ENCODE peak calls at places on chromosome 21, in five cellular contexts. W is thoracic aorta, B is transverse colon, T is AG04450, Y is pancreas. I is an unnamed sample. For H3K27me3, the result is how much of the 10 kb centered on the place peaks cover.

GRCh38 chr21:9737871-9738520 is 783.4 kb upstream of the TPTE start:
- DNase-seq in W (no peak), B (no peak), T (no peak), Y (no peak), I (no peak)

GRCh38 chr21:41899431-41900202 is 20.5 kb upstream of the PRDM15 start:
- DNase-seq in W (no peak), B (no peak), T (no peak), Y (no peak), I (no peak)

GRCh38 chr21:21971384-21971783 is 973.2 kb downstream of the NCAM2 start:
- DNase-seq in W (no peak), B (no peak), T (no peak), Y (no peak), I (no peak)

GRCh38 chr21:19463966-19464365 is 1060.4 kb upstream of the TMPRSS15 start:
- DNase-seq in W (no peak), B (no peak), T (no peak), Y (no peak), I (no peak)

GRCh38 chr21:21146587-21147373 is 148.6 kb downstream of the NCAM2 start:
- DNase-seq in W (no peak), B (no peak), T (no peak), Y (no peak), I (no peak)

GRCh38 chr21:16605588-16605987 is 875.8 kb downstream of the USP25 start:
- DNase-seq in W (no peak), B (no peak), T (no peak), Y (no peak), I (peak)

GRCh38 chr21:29586696-29587095 is 288.0 kb downstream of the BACH1 start:
- DNase-seq in W (no peak), B (no peak), T (no peak), Y (no peak), I (no peak)

GRCh38 chr21:34091607-34092006 is 18.2 kb downstream of the MRPS6 start:
- DNase-seq in W (no peak), B (no peak), T (no peak), Y (no peak), I (no peak)

GRCh38 chr21:22343721-22344120 is 1345.5 kb downstream of the NCAM2 start:
- DNase-seq in W (no peak), B (no peak), T (no peak), Y (no peak), I (no peak)

GRCh38 chr21:14321042-14321441 is 61.9 kb downstream of the HSPA13 start:
- DNase-seq in W (no peak), B (no peak), T (no peak), Y (no peak), I (no peak)

GRCh38 chr21:18940791-18941190 is 537.2 kb upstream of the TMPRSS15 start:
- DNase-seq in W (no peak), B (no peak), T (no peak), Y (no peak), I (no peak)

GRCh38 chr21:14763695-14764064 is 217.6 kb upstream of the SAMSN1 start:
- DNase-seq in W (no peak), B (no peak), T (no peak), Y (no peak), I (no peak)

GRCh38 chr21:32411366-32412161 is 942 bp upstream of the EVA1C start:
- DNase-seq in W (peak), B (peak), T (no peak), Y (peak), I (peak)

GRCh38 chr21:37767984-37768383 is 148.3 kb downstream of the KCNJ6 start:
- DNase-seq in W (no peak), B (no peak), T (no peak), Y (no peak), I (peak)

GRCh38 chr21:35216966-35217365 is 167.9 kb upstream of the RUNX1 start:
- DNase-seq in W (no peak), B (no peak), T (no peak), Y (no peak), I (no peak)

GRCh38 chr21:29114765-29115164 is 15.7 kb upstream of the MAP3K7CL start:
- DNase-seq in W (no peak), B (no peak), T (peak), Y (no peak), I (peak)

GRCh38 chr21:17610862-17611261 is 1.8 kb downstream of the BTG3 start:
- DNase-seq in W (no peak), B (peak), T (no peak), Y (peak), I (no peak)

GRCh38 chr21:14759285-14759684 is 213.2 kb upstream of the SAMSN1 start:
- DNase-seq in W (no peak), B (no peak), T (no peak), Y (no peak), I (no peak)

GRCh38 chr21:24941316-24942185 is 665.7 kb downstream of the MRPL39 start:
- DNase-seq in W (no peak), B (no peak), T (no peak), Y (no peak), I (peak)

GRCh38 chr21:25565272-25566199 is 41.7 kb downstream of the MRPL39 start:
- DNase-seq in W (no peak), B (no peak), T (no peak), Y (no peak), I (no peak)

GRCh38 chr21:17793675-17794123 is 25.5 kb downstream of the C21orf91 start:
- DNase-seq in W (no peak), B (no peak), T (peak), Y (no peak), I (peak)

GRCh38 chr21:28885853-28886177 is 106.9 kb downstream of the LTN1 start:
- DNase-seq in W (no peak), B (no peak), T (no peak), Y (no peak), I (no peak)

GRCh38 chr21:35268261-35268660 is 219.2 kb upstream of the RUNX1 start:
- DNase-seq in W (no peak), B (no peak), T (no peak), Y (no peak), I (no peak)

GRCh38 chr21:19553930-19554615 is 1150.5 kb upstream of the TMPRSS15 start:
- DNase-seq in W (no peak), B (no peak), T (no peak), Y (no peak), I (no peak)

GRCh38 chr21:35256468-35256988 is 207.4 kb upstream of the RUNX1 start:
- DNase-seq in W (peak), B (peak), T (peak), Y (peak), I (peak)

GRCh38 chr21:33047231-33047630 is 21.5 kb downstream of the OLIG2 start:
- DNase-seq in W (no peak), B (no peak), T (peak), Y (no peak), I (peak)

GRCh38 chr21:45009616-45010015 is 64.8 kb upstream of the ADARB1 start:
- DNase-seq in W (no peak), B (no peak), T (no peak), Y (no peak), I (no peak)
- H3K27me3 ChIP-seq in W (under half), B (under half), T (under half), Y (under half), I (under half)

DNA sequence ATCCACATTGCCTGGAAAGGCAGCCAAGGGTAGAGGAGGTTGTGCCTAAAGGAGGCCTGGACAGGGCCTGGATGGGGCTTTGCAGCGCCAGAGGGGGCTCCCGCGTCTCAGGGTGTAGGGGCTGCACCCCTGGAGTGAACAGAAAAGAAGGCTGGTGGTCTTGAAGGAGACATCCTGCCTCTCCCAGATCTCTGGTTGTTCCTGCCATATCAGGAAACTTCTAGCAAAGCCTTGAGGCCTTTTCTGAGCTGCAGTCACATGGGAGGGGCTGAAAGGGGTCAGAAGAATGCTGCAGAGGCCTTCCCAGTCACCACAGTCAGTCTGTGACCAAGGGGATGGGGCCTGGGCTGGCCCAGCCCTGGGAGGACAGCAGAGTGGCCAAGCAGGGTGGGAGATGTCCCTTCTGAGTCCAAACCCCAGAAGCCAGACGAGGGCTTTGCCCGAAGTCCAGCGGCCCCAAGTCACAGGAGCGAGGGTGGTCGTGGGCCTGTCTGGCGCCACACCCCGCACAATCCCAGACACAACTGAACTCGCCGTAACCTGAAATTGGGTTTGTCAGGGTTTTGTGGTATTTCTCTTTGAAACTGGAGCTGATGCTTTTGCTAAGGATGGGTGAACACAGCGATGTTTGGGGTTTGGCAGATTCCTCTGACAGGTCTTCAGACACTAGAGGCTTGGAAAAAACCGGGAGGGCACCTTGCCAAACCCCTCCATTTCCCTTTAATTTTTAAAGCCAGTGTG is 29.6 kb downstream of the SIM2 start:
- DNase-seq in W (no peak), B (no peak), T (no peak), Y (no peak), I (no peak)
- H3K27me3 ChIP-seq in W (under half), B (under half), T (half or more), Y (under half), I (under half)

GRCh38 chr21:36699546-36700294 is 805 bp downstream of the SIM2 start:
- DNase-seq in W (no peak), B (no peak), T (no peak), Y (no peak), I (no peak)
- H3K27me3 ChIP-seq in W (under half), B (half or more), T (half or more), Y (half or more), I (half or more)

DNA sequence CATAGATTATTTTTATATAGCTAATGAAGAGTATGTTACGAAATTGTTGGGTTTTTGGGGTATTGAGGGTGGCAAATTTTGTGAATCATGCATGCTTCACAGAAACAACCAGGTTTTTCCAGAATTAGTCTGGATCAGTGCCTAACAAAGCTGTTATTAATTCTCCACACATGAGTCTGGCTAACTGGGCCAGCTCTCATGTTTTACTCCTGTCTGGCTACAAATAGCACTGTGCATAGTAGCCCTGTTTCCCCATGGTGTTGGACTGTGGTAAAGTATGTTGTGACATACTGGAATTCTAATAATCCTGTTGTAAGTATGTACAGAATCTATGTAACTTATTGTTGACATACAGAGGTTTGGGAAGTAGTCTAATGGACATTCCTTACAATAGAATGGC is 35.8 kb downstream of the S100B start:
- DNase-seq in W (no peak), B (no peak), T (no peak), Y (no peak), I (no peak)
- H3K27me3 ChIP-seq in W (under half), B (under half), T (under half), Y (under half), I (under half)

GRCh38 chr21:26814374-26814773 is 30.8 kb downstream of the ADAMTS1 start:
- DNase-seq in W (no peak), B (no peak), T (no peak), Y (no peak), I (no peak)

GRCh38 chr21:26809745-26810144 is 35.5 kb downstream of the ADAMTS1 start:
- DNase-seq in W (no peak), B (no peak), T (no peak), Y (no peak), I (no peak)

GRCh38 chr21:26813426-26813998 is 31.7 kb downstream of the ADAMTS1 start:
- DNase-seq in W (no peak), B (no peak), T (no peak), Y (no peak), I (no peak)

GRCh38 chr21:26810266-26810665 is 34.9 kb downstream of the ADAMTS1 start:
- DNase-seq in W (no peak), B (no peak), T (no peak), Y (no peak), I (no peak)

DNA sequence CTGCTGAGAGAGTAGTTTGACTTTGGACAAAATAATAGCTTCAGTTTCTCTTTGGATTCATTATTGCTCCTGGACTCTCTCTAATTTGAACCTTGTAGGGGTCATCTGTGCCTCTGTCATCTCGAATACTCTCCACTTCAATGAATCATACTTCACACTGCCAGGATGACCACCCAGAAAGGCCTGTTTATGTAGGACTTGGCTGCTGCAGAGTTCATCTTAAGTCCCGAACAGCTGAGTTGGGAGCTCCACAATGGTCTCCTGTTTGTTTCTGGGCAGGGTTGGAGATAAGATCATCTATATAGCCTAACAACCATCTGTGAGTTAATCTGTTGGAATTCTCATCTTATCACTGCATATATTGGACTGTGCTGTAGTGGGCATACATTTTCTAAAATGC is 34.2 kb downstream of the ADAMTS1 start:
- DNase-seq in W (no peak), B (no peak), T (no peak), Y (no peak), I (no peak)
- H3K27me3 ChIP-seq in W (under half), B (under half), T (under half), Y (under half), I (under half)

DNA sequence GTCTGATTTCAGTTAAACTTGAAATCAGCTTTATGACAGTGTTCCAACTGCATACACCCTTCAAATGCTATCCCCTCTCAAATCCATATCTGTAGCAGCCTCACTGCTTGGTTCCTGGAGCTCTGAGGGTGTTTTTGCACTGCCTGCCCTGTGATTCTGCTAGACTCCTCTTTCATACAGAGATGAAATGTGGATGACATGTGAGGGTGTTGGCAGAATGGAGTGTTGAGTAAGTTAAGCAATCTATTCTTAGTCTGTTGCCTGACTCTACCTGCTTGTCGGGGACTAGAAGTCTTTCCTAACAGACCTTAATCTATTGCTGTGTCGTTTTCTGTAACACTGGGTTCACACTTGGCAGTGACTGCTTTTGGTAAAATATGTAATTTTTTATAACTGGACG is 9.8 kb downstream of the IGSF5 start:
- DNase-seq in W (no peak), B (no peak), T (no peak), Y (no peak), I (no peak)
- H3K27me3 ChIP-seq in W (under half), B (under half), T (under half), Y (under half), I (under half)

I was measured in astrocyte.